ENCODE peak calls at places on chromosomes 5 and 9, in eight cellular contexts. B is activated CD8-positive, alpha-beta memory T cell treated with anti-CD3 and anti-CD28 coated beads for 24 hours; C is AG10803; G is foreskin keratinocyte; U is activated naive CD4-positive, alpha-beta T cell; V is WTC11; S is H54; A is NCI-H2171 treated with DMSO at 0.1 percent for 48 hours. X is an unnamed sample.

GRCh38 chr5:65734921-65735320 is 12.9 kb downstream of the NLN start:
- DNase-seq in B (no peak), C (no peak), G (no peak), U (no peak), V (no peak), S (no peak), A (no peak), X (no peak)

GRCh38 chr5:1948663-1949191 is 66.0 kb upstream of the IRX4 start:
- DNase-seq in B (no peak), C (no peak), G (peak; percentile 97), U (no peak), V (no peak), S (no peak), A (no peak), X (no peak)

GRCh38 chr5:91024727-91025126 is 358.4 kb downstream of the ARRDC3 start:
- DNase-seq in B (no peak), C (no peak), G (no peak), U (no peak), V (no peak), S (no peak), A (peak; percentile 43), X (no peak)

GRCh38 chr5:75509956-75510355 is 1.5 kb downstream of the CERT1 start:
- DNase-seq in B (no peak), C (peak; percentile 52), G (no peak), U (no peak), V (no peak), S (peak; percentile 10), A (no peak), X (no peak)

GRCh38 chr5:176837707-176838115 is 27.4 kb downstream of the UNC5A start:
- DNase-seq in B (peak; percentile 83), C (peak; percentile 79), G (peak; percentile 60), U (peak; percentile 48), V (peak; percentile 97), S (peak; percentile 74), A (no peak), X (peak; percentile 67)

GRCh38 chr5:10283927-10284635 is 23.6 kb downstream of the CMBL start:
- DNase-seq in B (peak; percentile 92), C (peak; percentile 65), G (peak; percentile 50), U (peak; percentile 71), V (peak; percentile 88), S (peak; percentile 80), A (no peak), X (peak; percentile 72)

GRCh38 chr5:1386274-1386717 is 41.4 kb upstream of the CLPTM1L start:
- DNase-seq in B (no peak), C (peak; percentile 14), G (peak; percentile 17), U (peak; percentile 72), V (peak; percentile 61), S (peak; percentile 72), A (peak; percentile 72), X (no peak)

GRCh38 chr9:135440620-135441019 is 39.0 kb upstream of the PPP1R26 start:
- DNase-seq in B (no peak), C (no peak), G (no peak), U (no peak), V (peak; percentile 24), S (no peak), A (no peak), X (no peak)

GRCh38 chr9:34823778-34824177 is 113.8 kb upstream of the CCL21 start:
- DNase-seq in B (no peak), C (no peak), G (peak; percentile 65), U (no peak), V (no peak), S (no peak), A (no peak), X (no peak)

GRCh38 chr9:5389109-5389732 is 48.5 kb downstream of the PLGRKT start:
- DNase-seq in B (no peak), C (peak; percentile 84), G (peak; percentile 90), U (no peak), V (no peak), S (peak; percentile 33), A (peak; percentile 7), X (no peak)